ENCODE peak calls at places on chromosomes 12 and 14, in seven cellular contexts. V is astrocyte of the cerebellum, K is tibial artery, L is astrocyte of the spinal cord, R is SK-N-SH, B is dorsolateral prefrontal cortex, Q is fibroblast of the aortic adventitia. G is an unnamed sample.

GRCh38 chr12:48388938-48389337 is 38.2 kb upstream of the ZNF641 start:
- DNase-seq in V (no peak), K (no peak), L (no peak), R (no peak), B (no peak), Q (peak; percentile 45), G (no peak)

GRCh38 chr12:97716356-97716755 is 253.8 kb downstream of the RMST start:
- DNase-seq in V (no peak), K (no peak), L (peak; percentile 1), R (peak; percentile 32), B (no peak), Q (no peak), G (peak; percentile 0)

GRCh38 chr12:120961604-120962486 is 16.5 kb upstream of the HNF1A start:
- DNase-seq in V (no peak), K (peak; percentile 77), L (no peak), R (no peak), B (no peak), Q (no peak), G (no peak)

GRCh38 chr12:7113389-7113871 is 4.4 kb upstream of the C1RL start:
- DNase-seq in V (no peak), K (peak; percentile 19), L (peak; percentile 39), R (peak; percentile 61), B (no peak), Q (peak; percentile 69), G (no peak)

GRCh38 chr12:116087962-116088361 is 189.5 kb downstream of the MED13L start:
- DNase-seq in V (no peak), K (no peak), L (no peak), R (no peak), B (no peak), Q (no peak), G (no peak)

GRCh38 chr14:68386950-68387779 is 405.7 kb downstream of the ZFP36L1 start:
- DNase-seq in V (peak; percentile 69), K (no peak), L (peak; percentile 74), R (peak; percentile 52), B (no peak), Q (peak; percentile 81), G (no peak)

GRCh38 chr12:47829584-47829983 is 9.9 kb upstream of the HDAC7 start:
- DNase-seq in V (no peak), K (no peak), L (no peak), R (no peak), B (no peak), Q (no peak), G (no peak)

GRCh38 chr14:38391334-38391733 is 135.4 kb upstream of the CLEC14A start:
- DNase-seq in V (peak; percentile 29), K (no peak), L (peak; percentile 60), R (no peak), B (no peak), Q (peak; percentile 26), G (no peak)

GRCh38 chr12:47025349-47025748 is 54.1 kb upstream of the PCED1B start:
- DNase-seq in V (no peak), K (no peak), L (no peak), R (no peak), B (no peak), Q (no peak), G (no peak)

GRCh38 chr14:101857226-101857625 is 95.7 kb downstream of the PPP2R5C start:
- DNase-seq in V (no peak), K (no peak), L (no peak), R (no peak), B (no peak), Q (no peak), G (no peak)

GRCh38 chr12:130990034-130990433 is 36.3 kb downstream of the ADGRD1 start:
- DNase-seq in V (no peak), K (no peak), L (no peak), R (no peak), B (no peak), Q (no peak), G (no peak)

GRCh38 chr14:99741227-99741976 is 51.8 kb upstream of the EML1 start:
- DNase-seq in V (no peak), K (no peak), L (no peak), R (no peak), B (no peak), Q (no peak), G (no peak)

GRCh38 chr12:6093764-6094163 is 30.7 kb downstream of the VWF start:
- DNase-seq in V (no peak), K (no peak), L (no peak), R (no peak), B (no peak), Q (no peak), G (no peak)

GRCh38 chr12:128891856-128892255 is 38.6 kb downstream of the GLT1D1 start:
- DNase-seq in V (no peak), K (no peak), L (no peak), R (no peak), B (no peak), Q (no peak), G (no peak)

GRCh38 chr14:51533160-51533559 is 118.5 kb upstream of the FRMD6 start:
- DNase-seq in V (no peak), K (no peak), L (peak; percentile 78), R (no peak), B (no peak), Q (peak; percentile 62), G (peak; percentile 58)

GRCh38 chr12:9796916-9797315 is 30.4 kb upstream of the KLRF1 start:
- DNase-seq in V (peak; percentile 19), K (no peak), L (no peak), R (no peak), B (no peak), Q (no peak), G (no peak)

GRCh38 chr12:9794484-9795063 is 32.7 kb upstream of the KLRF1 start:
- DNase-seq in V (no peak), K (no peak), L (no peak), R (no peak), B (no peak), Q (no peak), G (no peak)

GRCh38 chr12:9795945-9796344 is 31.3 kb upstream of the KLRF1 start:
- DNase-seq in V (no peak), K (no peak), L (no peak), R (no peak), B (no peak), Q (no peak), G (no peak)

GRCh38 chr12:9798008-9798619 is 29.2 kb upstream of the KLRF1 start:
- DNase-seq in V (peak; percentile 47), K (no peak), L (peak; percentile 60), R (no peak), B (no peak), Q (peak; percentile 47), G (peak; percentile 32)

GRCh38 chr12:9796346-9796745 is 30.9 kb upstream of the KLRF1 start:
- DNase-seq in V (no peak), K (no peak), L (no peak), R (no peak), B (no peak), Q (no peak), G (no peak)
- H3K4me3 ChIP-seq in V (no peak overlapping the region), K (no peak overlapping the region), L (no peak overlapping the region), R (no peak overlapping the region), B (no peak overlapping the region), Q (no peak overlapping the region), G (no peak overlapping the region)

DNA sequence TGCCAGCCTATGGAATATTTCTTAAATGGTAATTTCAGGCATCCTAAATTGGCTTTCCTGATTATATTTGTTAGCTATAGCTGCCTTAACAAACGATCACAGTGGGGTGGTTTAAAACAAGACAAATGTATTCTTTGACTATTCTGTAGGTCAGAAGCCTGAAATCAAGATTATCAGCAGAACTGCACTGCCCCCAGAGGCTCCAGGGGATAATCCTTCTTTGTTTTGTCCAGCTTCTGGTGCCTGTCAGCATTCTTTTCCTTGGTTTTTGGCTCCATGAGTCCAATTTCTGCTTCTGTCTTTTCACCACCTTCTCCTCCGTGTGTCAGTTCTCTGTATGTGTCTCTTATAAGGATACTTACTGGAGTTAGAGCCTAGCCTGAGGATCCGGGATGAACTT is 1282.2 kb upstream of the USP15 start:
- DNase-seq in V (no peak), K (no peak), L (no peak), R (no peak), B (no peak), Q (no peak), G (no peak)
- TF ChIP-seq CTCF in V (no peak), K (no peak), L (no peak), R (peak; percentile 31), B (no peak), Q (no peak), G (peak; percentile 39)

DNA sequence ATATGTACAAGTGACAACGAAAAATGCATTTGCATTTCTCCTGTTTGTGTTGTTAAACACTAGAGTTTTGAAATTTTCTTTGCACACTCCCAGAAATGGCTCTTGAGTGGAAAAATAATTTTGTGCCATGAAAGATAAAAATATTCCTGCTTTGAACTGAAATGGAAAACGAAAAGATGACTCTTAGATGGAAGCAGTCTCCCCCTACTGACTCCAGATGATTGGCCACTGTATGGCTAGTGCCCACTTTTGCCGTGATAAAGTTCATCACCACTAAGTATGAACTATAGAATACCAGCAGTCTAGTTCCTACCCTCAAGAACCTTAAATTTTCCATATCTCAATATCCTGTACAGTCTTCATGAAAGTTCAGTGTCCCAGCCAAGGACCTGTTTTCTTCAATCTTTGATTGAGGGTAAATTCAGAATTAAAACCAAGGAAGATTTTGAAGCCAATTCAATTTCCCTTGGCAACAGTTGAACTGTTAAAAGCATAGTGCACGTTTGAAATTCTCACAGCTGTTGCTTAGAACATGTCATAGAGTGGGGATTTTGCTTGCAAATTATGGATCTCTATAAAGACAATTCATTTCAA is 1.6 kb upstream of the PPP2R5E start:
- DNase-seq in V (peak; percentile 11), K (no peak), L (peak; percentile 36), R (peak; percentile 63), B (no peak), Q (peak; percentile 63), G (no peak)
- H3K4me3 ChIP-seq in V (peak overlapping the region; percentile 92), K (peak overlapping the region; percentile 89), L (peak overlapping the region; percentile 99), R (peak overlapping the region; percentile 93), B (peak overlapping the region; percentile 94), Q (peak overlapping the region; percentile 95), G (peak overlapping the region; percentile 94)

GRCh38 chr12:51323966-51324895 is at the start of gene BIN2:
- DNase-seq in V (no peak), K (peak; percentile 37), L (no peak), R (no peak), B (no peak), Q (no peak), G (no peak)

GRCh38 chr12:51322452-51322851 is 1.5 kb downstream of the BIN2 start:
- DNase-seq in V (no peak), K (no peak), L (no peak), R (no peak), B (no peak), Q (no peak), G (no peak)

GRCh38 chr12:51324953-51325352 is 979 bp upstream of the BIN2 start:
- DNase-seq in V (no peak), K (no peak), L (no peak), R (no peak), B (no peak), Q (no peak), G (no peak)

GRCh38 chr12:51321882-51322281 is 2.1 kb downstream of the BIN2 start:
- DNase-seq in V (no peak), K (no peak), L (no peak), R (no peak), B (no peak), Q (no peak), G (no peak)

DNA sequence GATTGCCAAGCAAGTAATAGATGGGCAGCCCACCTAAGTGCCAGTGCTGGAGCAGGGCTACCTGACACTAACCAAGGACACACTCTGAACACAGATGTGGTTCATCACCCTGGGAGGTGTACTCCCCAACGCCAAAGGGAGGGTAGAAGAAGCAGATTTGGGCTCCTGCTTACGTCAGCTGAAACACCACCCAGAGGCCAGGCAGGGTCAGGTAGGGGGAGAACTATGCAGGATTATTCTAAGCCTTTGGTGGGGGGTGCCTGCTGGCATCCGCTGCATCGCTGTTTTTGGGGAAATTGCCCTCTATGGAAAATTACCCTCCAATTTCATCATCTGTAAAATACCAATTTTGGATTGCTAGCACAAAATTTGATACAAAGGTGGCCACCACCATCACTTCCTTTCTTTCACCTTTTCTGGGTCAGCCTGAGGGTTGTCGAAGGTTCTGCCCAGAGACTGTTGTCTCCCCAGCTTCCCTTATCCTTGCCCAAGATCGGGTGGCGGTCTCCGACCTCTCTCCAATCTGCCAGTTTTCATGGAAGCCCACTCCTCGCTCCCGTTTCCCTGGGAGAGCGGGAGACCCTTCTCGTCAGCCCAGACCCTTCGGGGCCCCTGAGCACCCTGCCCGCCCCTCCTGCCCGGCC is 535 bp downstream of the BIN2 start:
- DNase-seq in V (no peak), K (no peak), L (no peak), R (no peak), B (no peak), Q (no peak), G (no peak)
- TF ChIP-seq CTCF in V (no peak), K (no peak), L (no peak), R (no peak), B (no peak), Q (no peak), G (no peak)

G was measured in retinal pigment epithelial cell.